ENCODE peak calls at places on chromosome 13, in five cellular contexts. One of them, this sample, is unnamed.

GRCh38 chr13:24348797-24349515 is 39.6 kb downstream of the C1QTNF9 start:
- DNase-seq in AG04449: no peak
- DNase-seq in upper lobe of right lung: no peak
- DNase-seq in ovary: no peak
- DNase-seq in neural progenitor cell: no peak
- DNase-seq in this sample: no peak

GRCh38 chr13:26584713-26585112 is 27.2 kb downstream of the WASF3 start:
- DNase-seq in AG04449: peak
- DNase-seq in upper lobe of right lung: no peak
- DNase-seq in ovary: no peak
- DNase-seq in neural progenitor cell: no peak
- DNase-seq in this sample: no peak

GRCh38 chr13:110392510-110393233 is 85.6 kb downstream of the COL4A2 start:
- DNase-seq in AG04449: no peak
- DNase-seq in upper lobe of right lung: no peak
- DNase-seq in ovary: no peak
- DNase-seq in neural progenitor cell: no peak
- DNase-seq in this sample: no peak

GRCh38 chr13:30932481-30933333 is at the start of gene TEX26:
- DNase-seq in AG04449: no peak
- DNase-seq in upper lobe of right lung: no peak
- DNase-seq in ovary: no peak
- DNase-seq in neural progenitor cell: peak
- DNase-seq in this sample: no peak

GRCh38 chr13:106466691-106467405 is 68.6 kb downstream of the EFNB2 start:
- DNase-seq in AG04449: no peak
- DNase-seq in upper lobe of right lung: no peak
- DNase-seq in ovary: no peak
- DNase-seq in neural progenitor cell: no peak
- DNase-seq in this sample: no peak

GRCh38 chr13:77143325-77143907 is 116.5 kb upstream of the FBXL3 start:
- DNase-seq in AG04449: peak
- DNase-seq in upper lobe of right lung: no peak
- DNase-seq in ovary: no peak
- DNase-seq in neural progenitor cell: no peak
- DNase-seq in this sample: no peak

GRCh38 chr13:59086147-59086546 is 1077.6 kb downstream of the DIAPH3 start:
- DNase-seq in AG04449: no peak
- DNase-seq in upper lobe of right lung: no peak
- DNase-seq in ovary: no peak
- DNase-seq in neural progenitor cell: no peak
- DNase-seq in this sample: no peak

GRCh38 chr13:64912141-64912540 is 2318.0 kb downstream of the PCDH9 start:
- DNase-seq in AG04449: peak
- DNase-seq in upper lobe of right lung: no peak
- DNase-seq in ovary: no peak
- DNase-seq in neural progenitor cell: no peak
- DNase-seq in this sample: no peak

GRCh38 chr13:109145631-109146030 is 516.2 kb downstream of the MYO16 start:
- DNase-seq in AG04449: no peak
- DNase-seq in upper lobe of right lung: no peak
- DNase-seq in ovary: no peak
- DNase-seq in neural progenitor cell: peak
- DNase-seq in this sample: no peak

GRCh38 chr13:29936051-29936813 is 85.8 kb upstream of the UBL3 start:
- DNase-seq in AG04449: no peak
- DNase-seq in upper lobe of right lung: no peak
- DNase-seq in ovary: no peak
- DNase-seq in neural progenitor cell: no peak
- DNase-seq in this sample: no peak

GRCh38 chr13:105167385-105167784 is 1368.1 kb downstream of the EFNB2 start:
- DNase-seq in AG04449: no peak
- DNase-seq in upper lobe of right lung: no peak
- DNase-seq in ovary: no peak
- DNase-seq in neural progenitor cell: no peak
- DNase-seq in this sample: no peak

GRCh38 chr13:101059803-101060202 is 356.5 kb downstream of the NALCN start:
- DNase-seq in AG04449: no peak
- DNase-seq in upper lobe of right lung: no peak
- DNase-seq in ovary: no peak
- DNase-seq in neural progenitor cell: no peak
- DNase-seq in this sample: no peak

GRCh38 chr13:26656919-26657318 is 99.4 kb downstream of the WASF3 start:
- DNase-seq in AG04449: peak
- DNase-seq in upper lobe of right lung: no peak
- DNase-seq in ovary: no peak
- DNase-seq in neural progenitor cell: peak
- DNase-seq in this sample: no peak

GRCh38 chr13:33204130-33204927 is 81.2 kb downstream of the STARD13 start:
- DNase-seq in AG04449: peak
- DNase-seq in upper lobe of right lung: no peak
- DNase-seq in ovary: peak
- DNase-seq in neural progenitor cell: no peak
- DNase-seq in this sample: no peak

GRCh38 chr13:50809133-50810090 is 34.1 kb downstream of the DLEU7 start:
- DNase-seq in AG04449: no peak
- DNase-seq in upper lobe of right lung: no peak
- DNase-seq in ovary: no peak
- DNase-seq in neural progenitor cell: no peak
- DNase-seq in this sample: no peak

GRCh38 chr13:41645313-41645712 is 188.0 kb downstream of the RGCC start:
- DNase-seq in AG04449: peak
- DNase-seq in upper lobe of right lung: no peak
- DNase-seq in ovary: no peak
- DNase-seq in neural progenitor cell: no peak
- DNase-seq in this sample: no peak

GRCh38 chr13:99308481-99309087 is 1.4 kb upstream of the GPR183 start:
- DNase-seq in AG04449: no peak
- DNase-seq in upper lobe of right lung: no peak
- DNase-seq in ovary: no peak
- DNase-seq in neural progenitor cell: no peak
- DNase-seq in this sample: no peak

GRCh38 chr13:45627656-45628055 is 12.1 kb upstream of the ERICH6B start:
- DNase-seq in AG04449: no peak
- DNase-seq in upper lobe of right lung: no peak
- DNase-seq in ovary: no peak
- DNase-seq in neural progenitor cell: no peak
- DNase-seq in this sample: no peak

GRCh38 chr13:67148219-67148583 is 81.9 kb downstream of the PCDH9 start:
- DNase-seq in AG04449: no peak
- DNase-seq in upper lobe of right lung: no peak
- DNase-seq in ovary: no peak
- DNase-seq in neural progenitor cell: no peak
- DNase-seq in this sample: no peak

GRCh38 chr13:26412263-26412662 is 145.2 kb upstream of the WASF3 start:
- DNase-seq in AG04449: no peak
- DNase-seq in upper lobe of right lung: no peak
- DNase-seq in ovary: no peak
- DNase-seq in neural progenitor cell: no peak
- DNase-seq in this sample: no peak

GRCh38 chr13:51644649-51645048 is 60.4 kb downstream of the WDFY2 start:
- DNase-seq in AG04449: no peak
- DNase-seq in upper lobe of right lung: no peak
- DNase-seq in ovary: no peak
- DNase-seq in neural progenitor cell: no peak
- DNase-seq in this sample: no peak

GRCh38 chr13:80399340-80400163 is 58.6 kb upstream of the SPRY2 start:
- DNase-seq in AG04449: no peak
- DNase-seq in upper lobe of right lung: peak
- DNase-seq in ovary: no peak
- DNase-seq in neural progenitor cell: peak
- DNase-seq in this sample: no peak

GRCh38 chr13:110555601-110556223 is 5.8 kb downstream of the RAB20 start:
- DNase-seq in AG04449: no peak
- DNase-seq in upper lobe of right lung: no peak
- DNase-seq in ovary: no peak
- DNase-seq in neural progenitor cell: no peak
- DNase-seq in this sample: no peak

GRCh38 chr13:71149498-71150363 is 717.3 kb downstream of the DACH1 start:
- DNase-seq in AG04449: no peak
- DNase-seq in upper lobe of right lung: no peak
- DNase-seq in ovary: no peak
- DNase-seq in neural progenitor cell: no peak
- DNase-seq in this sample: no peak

GRCh38 chr13:29935309-29935981 is 85.0 kb upstream of the UBL3 start:
- DNase-seq in AG04449: no peak
- DNase-seq in upper lobe of right lung: no peak
- DNase-seq in ovary: no peak
- DNase-seq in neural progenitor cell: no peak
- DNase-seq in this sample: no peak

GRCh38 chr13:76720827-76721226 is 165.4 kb downstream of the KCTD12 start:
- DNase-seq in AG04449: no peak
- DNase-seq in upper lobe of right lung: no peak
- DNase-seq in ovary: no peak
- DNase-seq in neural progenitor cell: no peak
- DNase-seq in this sample: no peak

GRCh38 chr13:50457430-50458393 is 385.8 kb downstream of the DLEU7 start:
- DNase-seq in AG04449: no peak
- DNase-seq in upper lobe of right lung: no peak
- DNase-seq in ovary: no peak
- DNase-seq in neural progenitor cell: no peak
- DNase-seq in this sample: no peak

GRCh38 chr13:33235078-33235477 is 50.5 kb downstream of the STARD13 start:
- DNase-seq in AG04449: no peak
- DNase-seq in upper lobe of right lung: no peak
- DNase-seq in ovary: no peak
- DNase-seq in neural progenitor cell: no peak
- DNase-seq in this sample: no peak

GRCh38 chr13:33318037-33318436 is 32.5 kb upstream of the STARD13 start:
- DNase-seq in AG04449: no peak
- DNase-seq in upper lobe of right lung: no peak
- DNase-seq in ovary: no peak
- DNase-seq in neural progenitor cell: no peak
- DNase-seq in this sample: no peak

GRCh38 chr13:68727788-68728187 is 1379.8 kb upstream of the ATXN8OS start:
- DNase-seq in AG04449: no peak
- DNase-seq in upper lobe of right lung: no peak
- DNase-seq in ovary: no peak
- DNase-seq in neural progenitor cell: no peak
- DNase-seq in this sample: no peak

GRCh38 chr13:24161010-24161775 is 673 bp downstream of the SPATA13 start:
- DNase-seq in AG04449: no peak
- DNase-seq in upper lobe of right lung: no peak
- DNase-seq in ovary: no peak
- DNase-seq in neural progenitor cell: peak
- DNase-seq in this sample: no peak

GRCh38 chr13:110371550-110372465 is 64.7 kb downstream of the COL4A2 start:
- DNase-seq in AG04449: no peak
- DNase-seq in upper lobe of right lung: peak
- DNase-seq in ovary: no peak
- DNase-seq in neural progenitor cell: no peak
- DNase-seq in this sample: no peak

DNA sequence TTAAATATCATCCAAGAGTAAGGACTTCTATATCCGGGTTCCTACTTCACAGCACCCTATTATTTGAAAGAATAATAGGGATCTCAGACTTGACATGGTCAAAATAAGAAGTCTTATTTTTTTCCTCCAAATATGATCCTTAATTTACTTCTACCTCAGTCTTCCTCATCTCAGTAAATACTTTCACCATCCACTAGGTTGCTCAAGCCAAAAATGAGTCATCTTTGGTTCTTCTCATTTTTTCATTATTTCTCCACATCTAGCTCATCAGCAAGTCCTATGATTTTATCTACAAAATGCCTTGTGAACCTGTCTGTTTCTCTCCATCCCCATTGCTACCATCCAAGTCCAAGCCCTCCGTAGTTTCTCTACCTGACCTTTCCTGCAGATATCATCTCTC is 121.9 kb upstream of the GJB6 start:
- DNase-seq in AG04449: no peak
- DNase-seq in upper lobe of right lung: no peak
- DNase-seq in ovary: no peak
- DNase-seq in neural progenitor cell: no peak
- DNase-seq in this sample: no peak
- TF ChIP-seq CTCF in AG04449: no peak
- TF ChIP-seq CTCF in upper lobe of right lung: no peak
- TF ChIP-seq CTCF in ovary: no peak
- TF ChIP-seq CTCF in neural progenitor cell: peak
- TF ChIP-seq CTCF in this sample: peak

GRCh38 chr13:113238542-113238941 is 29.1 kb downstream of the CUL4A start:
- DNase-seq in AG04449: no peak
- DNase-seq in upper lobe of right lung: no peak
- DNase-seq in ovary: no peak
- DNase-seq in neural progenitor cell: no peak
- DNase-seq in this sample: no peak
- TF ChIP-seq CTCF in AG04449: no peak
- TF ChIP-seq CTCF in upper lobe of right lung: no peak
- TF ChIP-seq CTCF in ovary: no peak
- TF ChIP-seq CTCF in neural progenitor cell: no peak
- TF ChIP-seq CTCF in this sample: no peak

GRCh38 chr13:35889560-35889959 is 241.6 kb downstream of the DCLK1 start:
- DNase-seq in AG04449: no peak
- DNase-seq in upper lobe of right lung: no peak
- DNase-seq in ovary: no peak
- DNase-seq in neural progenitor cell: no peak
- DNase-seq in this sample: no peak

GRCh38 chr13:35891486-35891885 is 239.7 kb downstream of the DCLK1 start:
- DNase-seq in AG04449: no peak
- DNase-seq in upper lobe of right lung: no peak
- DNase-seq in ovary: no peak
- DNase-seq in neural progenitor cell: no peak
- DNase-seq in this sample: no peak

GRCh38 chr13:35894636-35895035 is 236.5 kb downstream of the DCLK1 start:
- DNase-seq in AG04449: no peak
- DNase-seq in upper lobe of right lung: no peak
- DNase-seq in ovary: no peak
- DNase-seq in neural progenitor cell: no peak
- DNase-seq in this sample: no peak

GRCh38 chr13:35892837-35893814 is 238.1 kb downstream of the DCLK1 start:
- DNase-seq in AG04449: no peak
- DNase-seq in upper lobe of right lung: no peak
- DNase-seq in ovary: no peak
- DNase-seq in neural progenitor cell: no peak
- DNase-seq in this sample: no peak

DNA sequence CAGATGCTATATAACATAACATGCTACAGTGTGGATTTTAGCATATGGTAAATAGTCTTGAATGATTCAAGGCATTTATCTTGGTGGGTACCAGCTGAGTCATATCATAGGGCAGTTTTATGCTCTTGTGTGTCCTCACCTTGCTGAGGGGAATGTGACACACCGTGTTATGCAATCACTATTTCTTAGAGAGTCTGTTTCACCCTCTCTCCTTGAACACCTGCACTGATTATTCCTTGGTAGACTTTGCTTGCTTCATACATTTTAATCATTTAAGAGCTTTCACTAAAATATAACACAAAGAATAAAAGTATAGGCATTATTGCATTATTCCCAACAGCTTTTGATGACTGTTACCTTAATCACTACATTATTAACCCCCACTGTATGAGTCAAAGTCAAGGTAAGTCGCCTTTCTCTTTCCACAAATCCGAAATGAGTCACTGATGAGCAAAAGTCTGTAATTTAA is 239.2 kb downstream of the DCLK1 start:
- DNase-seq in AG04449: no peak
- DNase-seq in upper lobe of right lung: no peak
- DNase-seq in ovary: no peak
- DNase-seq in neural progenitor cell: no peak
- DNase-seq in this sample: no peak
- TF ChIP-seq CTCF in AG04449: no peak
- TF ChIP-seq CTCF in upper lobe of right lung: no peak
- TF ChIP-seq CTCF in ovary: no peak
- TF ChIP-seq CTCF in neural progenitor cell: no peak
- TF ChIP-seq CTCF in this sample: no peak

GRCh38 chr13:97851269-97851668 is 102.2 kb upstream of the IPO5 start:
- DNase-seq in AG04449: no peak
- DNase-seq in upper lobe of right lung: no peak
- DNase-seq in ovary: no peak
- DNase-seq in neural progenitor cell: no peak
- DNase-seq in this sample: no peak
- TF ChIP-seq CTCF in AG04449: no peak
- TF ChIP-seq CTCF in upper lobe of right lung: no peak
- TF ChIP-seq CTCF in ovary: no peak
- TF ChIP-seq CTCF in neural progenitor cell: no peak
- TF ChIP-seq CTCF in this sample: no peak